ENCODE peak calls at places on chromosomes 4 and X, in six cellular contexts. R is MM.1S, K is GM23248, F is PC-3, O is astrocyte, P is hepatocyte. G is an unnamed sample.
A peak's percentile ranks its signal among the peaks of the same experiment; 100 is the strongest.

GRCh38 chr4:82606622-82607021 is 44.8 kb upstream of the TMEM150C start:
- DNase-seq in R (no peak), K (no peak), F (no peak), O (no peak), P (no peak), G (no peak)

GRCh38 chrX:9279271-9279596 is 185.6 kb upstream of the TBL1X start:
- DNase-seq in R (peak; percentile 76), K (peak; percentile 20), F (no peak), O (no peak), P (no peak), G (no peak)

GRCh38 chr4:90960840-90961239 is 833.6 kb downstream of the CCSER1 start:
- DNase-seq in R (no peak), K (no peak), F (no peak), O (no peak), P (no peak), G (no peak)

GRCh38 chr4:89469930-89470375 is 162.4 kb upstream of the GPRIN3 start:
- DNase-seq in R (peak; percentile 50), K (peak; percentile 91), F (peak; percentile 86), O (peak; percentile 96), P (no peak), G (no peak)

GRCh38 chr4:4593596-4593995 is 51.7 kb upstream of the STX18 start:
- DNase-seq in R (no peak), K (no peak), F (no peak), O (no peak), P (no peak), G (no peak)

GRCh38 chr4:119286377-119287002 is 35.4 kb downstream of the FABP2 start:
- DNase-seq in R (peak; percentile 62), K (peak; percentile 83), F (peak; percentile 62), O (peak; percentile 66), P (peak; percentile 64), G (no peak)

GRCh38 chr4:127503111-127503510 is 129.6 kb upstream of the INTU start:
- DNase-seq in R (no peak), K (peak; percentile 3), F (no peak), O (peak; percentile 49), P (no peak), G (no peak)

GRCh38 chrX:106718709-106719108 is 7.8 kb upstream of the RNF128 start:
- DNase-seq in R (no peak), K (no peak), F (no peak), O (no peak), P (no peak), G (no peak)

GRCh38 chr4:163535657-163536056 is 41.2 kb downstream of the TMA16 start:
- DNase-seq in R (no peak), K (no peak), F (no peak), O (no peak), P (no peak), G (no peak)

GRCh38 chrX:12974797-12975669 is at the start of gene TMSB4X:
- DNase-seq in R (peak; percentile 71), K (peak; percentile 88), F (peak; percentile 81), O (peak; percentile 59), P (peak; percentile 95), G (peak; percentile 71)

GRCh38 chr4:80188801-80189458 is 8.4 kb upstream of the PRDM8 start:
- DNase-seq in R (no peak), K (no peak), F (no peak), O (no peak), P (no peak), G (no peak)
- TF ChIP-seq EZH2 in R (no peak), K (no peak), F (no peak), O (peak; percentile 9), P (peak; percentile 33), G (no peak)

GRCh38 chrX:64184396-64184795 is 21.1 kb downstream of the AMER1 start:
- DNase-seq in R (no peak), K (no peak), F (no peak), O (no peak), P (no peak), G (no peak)

GRCh38 chrX:64190136-64190740 is 15.3 kb downstream of the AMER1 start:
- DNase-seq in R (no peak), K (no peak), F (no peak), O (no peak), P (no peak), G (no peak)

GRCh38 chrX:64187762-64188150 is 17.8 kb downstream of the AMER1 start:
- DNase-seq in R (no peak), K (no peak), F (no peak), O (no peak), P (no peak), G (no peak)

GRCh38 chrX:64188901-64189300 is 16.6 kb downstream of the AMER1 start:
- DNase-seq in R (no peak), K (no peak), F (no peak), O (no peak), P (no peak), G (no peak)

GRCh38 chrX:64186974-64187761 is 18.3 kb downstream of the AMER1 start:
- DNase-seq in R (no peak), K (no peak), F (no peak), O (no peak), P (no peak), G (no peak)
- H3K9me3 ChIP-seq in R (no peaks in the 10 kb centered on the region), K (no peaks in the 10 kb centered on the region), F (no peaks in the 10 kb centered on the region), O (no peaks in the 10 kb centered on the region), P (no peaks in the 10 kb centered on the region), G (no peaks in the 10 kb centered on the region)

DNA sequence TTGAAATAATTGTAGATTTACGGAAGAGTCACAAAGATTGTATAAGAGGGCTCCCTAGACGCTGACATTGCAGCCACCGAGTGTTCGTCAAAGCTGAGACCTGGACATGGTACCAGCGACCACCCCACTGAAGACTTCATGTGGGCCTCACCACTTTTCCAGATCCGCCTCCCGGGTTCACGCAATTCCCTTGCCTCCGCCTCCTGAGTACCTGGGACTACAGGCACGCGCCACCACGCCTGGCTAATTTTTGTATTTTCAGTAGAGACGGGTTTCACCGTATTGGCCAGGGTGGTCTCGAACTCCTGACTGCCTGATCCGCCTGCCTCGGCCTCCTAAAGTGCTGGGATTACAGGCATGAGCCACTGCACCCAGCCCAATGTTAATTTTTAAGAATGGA is 29.7 kb downstream of the CPLX1 start:
- DNase-seq in R (no peak), K (no peak), F (no peak), O (no peak), P (no peak), G (no peak)
- TF ChIP-seq EZH2 in R (no peak), K (no peak), F (no peak), O (no peak), P (no peak), G (no peak)

GRCh38 chrX:153372949-153373348 is 28.2 kb downstream of the PNMA6E start:
- DNase-seq in R (no peak), K (no peak), F (no peak), O (no peak), P (no peak), G (no peak)
- H3K9me3 ChIP-seq in R (no peaks in the 10 kb centered on the region), K (no peaks in the 10 kb centered on the region), F (no peaks in the 10 kb centered on the region), O (no peaks in the 10 kb centered on the region), P (no peaks in the 10 kb centered on the region), G (no peaks in the 10 kb centered on the region)

GRCh38 chr4:52051615-52052474 is 741 bp downstream of the SPATA18 start:
- DNase-seq in R (no peak), K (peak; percentile 95), F (no peak), O (peak; percentile 88), P (peak; percentile 90), G (no peak)
- TF ChIP-seq EZH2 in R (no peak), K (no peak), F (no peak), O (no peak), P (no peak), G (no peak)